ENCODE peak calls at places on chromosomes 7 and 10, in four cellular contexts. Q, X, L and G are unnamed samples.

GRCh38 chr10:102645741-102646609 is 1.7 kb downstream of the TRIM8 start:
- DNase-seq in X (peak), L (peak), Q (peak), G (peak)

GRCh38 chr10:130769146-130770017 is 542.1 kb downstream of the TCERG1L start:
- DNase-seq in X (no peak), Q (no peak), L (no peak), G (no peak)

GRCh38 chr7:79749851-79750250 is 296.4 kb upstream of the MAGI2 start:
- DNase-seq in L (no peak), Q (no peak), X (no peak), G (no peak)

GRCh38 chr7:121002-121401 is 71.4 kb upstream of the FAM20C start:
- DNase-seq in Q (no peak), X (no peak), L (no peak), G (no peak)

GRCh38 chr10:126321455-126321854 is 66.8 kb downstream of the ADAM12 start:
- DNase-seq in Q (no peak), L (peak), X (no peak), G (no peak)

GRCh38 chr7:121449304-121449703 is 53.2 kb upstream of the FAM3C start:
- DNase-seq in L (no peak), X (no peak), Q (no peak), G (no peak)

GRCh38 chr7:23520582-23520981 is 11.2 kb downstream of the TRA2A start:
- DNase-seq in Q (no peak), X (no peak), L (no peak), G (no peak)

GRCh38 chr7:5282464-5283316 is at the start of gene SLC29A4:
- DNase-seq in X (peak), Q (peak), L (peak), G (peak)

GRCh38 chr7:34312624-34313023 is 345.4 kb upstream of the NPSR1 start:
- DNase-seq in L (no peak), X (no peak), Q (no peak), G (no peak)

GRCh38 chr7:36408589-36408988 is 18.9 kb downstream of the ANLN start:
- DNase-seq in X (no peak), L (no peak), Q (no peak), G (no peak)

GRCh38 chr10:36048236-36048635 is 406.1 kb upstream of the FZD8 start:
- DNase-seq in X (no peak), Q (no peak), L (no peak), G (no peak)

GRCh38 chr10:67884313-67884841 is at the start of gene SIRT1:
- DNase-seq in L (peak), X (peak), Q (peak), G (peak)

GRCh38 chr10:66218981-66219587 is 706.8 kb upstream of the LRRTM3 start:
- DNase-seq in L (no peak), X (no peak), Q (no peak), G (no peak)

GRCh38 chr7:105958037-105958436 is 5.0 kb upstream of the CDHR3 start:
- DNase-seq in Q (no peak), L (no peak), X (no peak), G (no peak)

GRCh38 chr10:76881477-76882220 is 756.0 kb downstream of the KCNMA1 start:
- DNase-seq in L (no peak), Q (no peak), X (no peak), G (no peak)

GRCh38 chr10:24207781-24208611 is 942 bp upstream of the KIAA1217 start:
- DNase-seq in X (peak), L (no peak), Q (peak), G (no peak)

GRCh38 chr7:85114342-85114741 is 72.5 kb downstream of the SEMA3D start:
- DNase-seq in Q (no peak), X (peak), L (no peak), G (no peak)

GRCh38 chr7:147485660-147486210 is 1104.8 kb upstream of the C7orf33 start:
- DNase-seq in X (no peak), L (no peak), Q (no peak), G (no peak)

GRCh38 chr10:104331208-104331838 is 6.9 kb downstream of the ITPRIP start:
- DNase-seq in L (no peak), X (no peak), Q (peak), G (peak)

GRCh38 chr10:73263948-73264347 is 11.5 kb upstream of the MRPS16 start:
- DNase-seq in X (no peak), L (no peak), Q (no peak), G (no peak)

GRCh38 chr7:15866753-15867152 is 180.3 kb upstream of the MEOX2 start:
- DNase-seq in Q (no peak), X (no peak), L (no peak), G (no peak)

GRCh38 chr10:46234026-46234425 is 52.8 kb upstream of the ANTXRL start:
- DNase-seq in Q (no peak), X (no peak), L (peak), G (no peak)

GRCh38 chr7:99618726-99619125 is 2.0 kb downstream of the ZSCAN25 start:
- DNase-seq in L (no peak), Q (no peak), X (peak), G (no peak)

GRCh38 chr7:148507741-148508285 is 82.8 kb upstream of the C7orf33 start:
- DNase-seq in L (no peak), Q (no peak), X (no peak), G (no peak)

GRCh38 chr7:99193527-99194214 is 14.2 kb downstream of the KPNA7 start:
- DNase-seq in L (no peak), Q (no peak), X (no peak), G (no peak)

GRCh38 chr7:151853896-151854807 is 22.8 kb downstream of the PRKAG2 start:
- DNase-seq in Q (peak), X (peak), L (peak), G (no peak)

GRCh38 chr7:127924874-127925273 is 106.4 kb downstream of the LRRC4 start:
- DNase-seq in Q (no peak), X (no peak), L (no peak), G (no peak)

GRCh38 chr10:99329238-99329890 is at the start of gene CNNM1:
- DNase-seq in Q (peak), L (peak), X (no peak), G (peak)

GRCh38 chr7:2705371-2706096 is 17.5 kb downstream of the AMZ1 start:
- DNase-seq in Q (no peak), L (no peak), X (no peak), G (no peak)

GRCh38 chr10:7792541-7792940 is 4.6 kb downstream of the ATP5F1C start:
- DNase-seq in L (no peak), X (no peak), Q (no peak), G (no peak)

DNA sequence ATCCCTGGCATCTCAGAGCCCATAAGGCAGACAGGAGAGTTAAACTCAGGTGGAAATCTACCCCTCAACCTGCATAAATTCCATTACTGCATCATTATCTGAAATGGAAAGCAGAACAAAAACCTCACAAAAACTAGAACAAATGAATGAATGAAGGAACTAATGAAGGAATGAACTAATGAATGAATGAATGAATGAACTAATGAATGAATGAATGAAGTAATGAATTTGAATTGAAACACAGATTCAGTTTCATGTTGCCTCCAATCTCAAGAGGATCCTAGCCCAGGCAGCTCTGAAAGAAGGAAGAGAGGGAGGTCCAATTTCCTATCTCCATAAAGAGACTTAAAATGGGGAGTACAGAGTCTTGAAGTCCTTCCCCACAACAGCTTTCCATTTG is 1.9 kb upstream of the UCN3 start:
- DNase-seq in Q (no peak), L (no peak), X (no peak), G (no peak)
- H3K4me3 ChIP-seq in Q (no peak), L (no peak), X (no peak), G (no peak)

GRCh38 chr10:97734021-97734420 is 2.9 kb upstream of the ZFYVE27 start:
- DNase-seq in Q (no peak), L (no peak), X (no peak), G (no peak)

GRCh38 chr10:97736403-97736901 is 476 bp upstream of the ZFYVE27 start:
- DNase-seq in Q (no peak), X (no peak), L (no peak), G (no peak)

GRCh38 chr10:97732052-97732359 is 4.9 kb upstream of the ZFYVE27 start:
- DNase-seq in X (no peak), L (no peak), Q (no peak), G (no peak)

GRCh38 chr10:97731346-97732051 is 5.4 kb upstream of the ZFYVE27 start:
- DNase-seq in L (peak), Q (peak), X (peak), G (peak)

DNA sequence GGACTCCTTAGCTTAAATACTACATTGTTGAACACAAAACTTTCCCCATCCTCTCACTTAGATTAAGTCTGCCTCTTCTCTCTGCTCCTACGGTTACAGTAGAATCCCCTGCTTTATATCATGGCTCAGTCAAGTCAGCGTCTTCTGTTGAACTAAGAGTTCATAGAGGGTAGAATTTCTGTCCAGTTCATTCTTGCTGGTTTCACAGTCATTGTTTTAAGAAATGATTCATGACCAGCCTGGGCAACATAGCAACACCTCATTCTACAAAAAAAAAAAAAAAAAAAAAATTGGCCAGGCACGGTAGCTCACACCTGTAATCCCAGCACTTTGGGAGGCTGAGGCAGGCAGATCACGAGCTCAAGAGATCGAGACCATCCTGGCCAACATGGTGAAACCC is 3.7 kb upstream of the ZFYVE27 start:
- DNase-seq in X (no peak), L (no peak), Q (no peak), G (no peak)
- H3K4me3 ChIP-seq in X (no peak), L (no peak), Q (no peak), G (no peak)

DNA sequence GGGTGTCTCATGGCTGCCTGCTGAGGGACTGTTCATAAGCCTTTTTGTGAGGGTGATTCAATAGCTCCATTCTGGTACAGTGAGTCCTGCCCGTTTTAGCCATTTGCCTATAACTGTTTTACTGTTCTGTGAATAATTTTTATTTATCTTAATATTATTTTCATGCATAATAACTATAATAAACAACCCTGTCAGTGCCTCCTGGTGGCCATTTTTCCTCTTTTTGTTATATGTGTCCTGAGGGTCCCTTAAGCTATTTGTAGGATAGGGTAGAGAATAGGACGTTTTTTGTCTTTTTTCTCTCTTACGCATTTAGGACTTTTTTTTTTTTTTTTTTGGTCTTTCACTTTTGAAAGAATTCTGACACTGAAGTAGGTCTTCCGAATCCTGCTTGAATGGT is 2.9 kb downstream of the C1QL3 start:
- DNase-seq in L (no peak), Q (no peak), X (no peak), G (peak)
- H3K4me3 ChIP-seq in L (no peak), Q (no peak), X (no peak), G (no peak)

GRCh38 chr10:60299390-60299778 is 90.3 kb downstream of the ANK3 start:
- DNase-seq in L (no peak), Q (no peak), X (no peak), G (no peak)
- H3K4me3 ChIP-seq in L (no peak), Q (no peak), X (no peak), G (no peak)